ENCODE peak calls at places on chromosome 10, in six cellular contexts. O, Y, I, A, V and C are unnamed samples.

GRCh38 chr10:56782503-56782902 is 421.4 kb upstream of the ZWINT start:
- DNase-seq in O (no peak), Y (no peak), I (no peak), A (no peak), V (no peak), C (no peak)

GRCh38 chr10:75007646-75008045 is 103.8 kb upstream of the SAMD8 start:
- DNase-seq in O (no peak), Y (no peak), I (no peak), A (no peak), V (no peak), C (no peak)

GRCh38 chr10:51010977-51011376 is 63.3 kb upstream of the PRKG1 start:
- DNase-seq in O (no peak), Y (no peak), I (no peak), A (no peak), V (no peak), C (no peak)

GRCh38 chr10:124530215-124530665 is 68.6 kb downstream of the LHPP start:
- DNase-seq in O (peak), Y (peak), I (peak), A (peak), V (peak), C (no peak)

GRCh38 chr10:86757110-86757790 is 831 bp downstream of the BMPR1A start:
- DNase-seq in O (peak), Y (no peak), I (no peak), A (no peak), V (no peak), C (no peak)

GRCh38 chr10:62185914-62186692 is 82.5 kb downstream of the RTKN2 start:
- DNase-seq in O (no peak), Y (no peak), I (no peak), A (no peak), V (no peak), C (no peak)

GRCh38 chr10:123655763-123656162 is 10.4 kb upstream of the GPR26 start:
- DNase-seq in O (no peak), Y (no peak), I (no peak), A (no peak), V (no peak), C (no peak)

GRCh38 chr10:132144086-132144485 is 42.7 kb upstream of the DPYSL4 start:
- DNase-seq in O (no peak), Y (no peak), I (no peak), A (no peak), V (no peak), C (no peak)

GRCh38 chr10:34489973-34490372 is 325.1 kb downstream of the PARD3 start:
- DNase-seq in O (no peak), Y (no peak), I (no peak), A (no peak), V (no peak), C (no peak)

GRCh38 chr10:116761883-116762282 is 19.5 kb upstream of the HSPA12A start:
- DNase-seq in O (no peak), Y (no peak), I (no peak), A (no peak), V (no peak), C (no peak)

GRCh38 chr10:131810805-131811137 is 90.0 kb upstream of the PPP2R2D start:
- DNase-seq in O (no peak), Y (no peak), I (no peak), A (no peak), V (no peak), C (no peak)

GRCh38 chr10:8280946-8281345 is 226.5 kb downstream of the GATA3 start:
- DNase-seq in O (no peak), Y (no peak), I (no peak), A (no peak), V (no peak), C (no peak)

GRCh38 chr10:55232553-55232952 is 431.5 kb upstream of the PCDH15 start:
- DNase-seq in O (no peak), Y (no peak), I (no peak), A (no peak), V (no peak), C (no peak)

GRCh38 chr10:31650010-31650409 is 278.6 kb downstream of the ARHGAP12 start:
- DNase-seq in O (no peak), Y (no peak), I (no peak), A (no peak), V (no peak), C (no peak)

GRCh38 chr10:93376372-93377296 is 105.5 kb downstream of the MYOF start:
- DNase-seq in O (no peak), Y (peak), I (peak), A (peak), V (no peak), C (peak)

GRCh38 chr10:86960863-86961434 is 2.5 kb downstream of the SNCG start:
- DNase-seq in O (no peak), Y (no peak), I (no peak), A (no peak), V (no peak), C (no peak)

GRCh38 chr10:91340613-91341362 is 69.4 kb upstream of the HECTD2 start:
- DNase-seq in O (no peak), Y (no peak), I (no peak), A (no peak), V (no peak), C (no peak)

GRCh38 chr10:23293145-23293724 is 51.4 kb downstream of the C10orf67 start:
- DNase-seq in O (no peak), Y (no peak), I (no peak), A (peak), V (no peak), C (peak)

GRCh38 chr10:3500408-3500856 is 284.6 kb downstream of the KLF6 start:
- DNase-seq in O (no peak), Y (no peak), I (no peak), A (no peak), V (no peak), C (no peak)

GRCh38 chr10:90418869-90419652 is 438.8 kb downstream of the HTR7 start:
- DNase-seq in O (no peak), Y (no peak), I (no peak), A (no peak), V (no peak), C (no peak)